ENCODE peak calls at places on chromosomes 7 and 10, in five cellular contexts. Q is AG20443, I is H9, N is gastrocnemius medialis, J is iris pigment epithelial cell. V is an unnamed sample.

GRCh38 chr10:22681783-22682183 is 32.6 kb downstream of the PIP4K2A start:
- DNase-seq in Q (peak), N (no peak), I (no peak), J (peak), V (peak)

GRCh38 chr10:61781969-61782403 is 119.3 kb downstream of the CABCOCO1 start:
- DNase-seq in J (no peak), I (no peak), Q (no peak), N (no peak), V (peak)

GRCh38 chr7:30001953-30002352 is 12.4 kb upstream of the SCRN1 start:
- DNase-seq in Q (no peak), J (no peak), I (no peak), N (no peak), V (no peak)

GRCh38 chr10:21507066-21507669 is 18.3 kb downstream of the SKIDA1 start:
- DNase-seq in N (no peak), I (no peak), Q (no peak), J (no peak), V (no peak)

GRCh38 chr10:9222917-9223316 is 1168.4 kb downstream of the GATA3 start:
- DNase-seq in N (no peak), Q (peak), I (no peak), J (peak), V (peak)

GRCh38 chr10:93947055-93947454 is 46.7 kb upstream of the PLCE1 start:
- DNase-seq in N (peak), I (no peak), J (peak), Q (peak), V (peak)

GRCh38 chr10:16586358-16587138 is 64.9 kb upstream of the C1QL3 start:
- DNase-seq in Q (no peak), N (no peak), I (no peak), J (no peak), V (no peak)

GRCh38 chr10:79446451-79447020 is 1.1 kb upstream of the ZCCHC24 start:
- DNase-seq in Q (peak), N (no peak), I (peak), J (no peak), V (peak)

GRCh38 chr7:119026391-119026790 is 801.9 kb downstream of the ANKRD7 start:
- DNase-seq in J (no peak), I (no peak), N (no peak), Q (no peak), V (no peak)

GRCh38 chr10:120381924-120382323 is 75.1 kb upstream of the PLPP4 start:
- DNase-seq in N (no peak), Q (no peak), J (no peak), I (no peak), V (no peak)

GRCh38 chr10:132915411-132915810 is 27.0 kb downstream of the CFAP46 start:
- DNase-seq in N (no peak), J (no peak), I (no peak), Q (no peak), V (no peak)

GRCh38 chr7:92623544-92623943 is 33.4 kb upstream of the FAM133B start:
- DNase-seq in I (no peak), N (no peak), J (no peak), Q (no peak), V (no peak)

GRCh38 chr10:12235796-12236195 is 39.8 kb downstream of the CDC123 start:
- DNase-seq in J (peak), N (no peak), I (no peak), Q (no peak), V (no peak)

GRCh38 chr7:28409716-28410627 is 2.3 kb upstream of the CREB5 start:
- DNase-seq in N (no peak), I (peak), J (peak), Q (peak), V (peak)

GRCh38 chr10:113733635-113734034 is 17.8 kb upstream of the PLEKHS1 start:
- DNase-seq in N (no peak), J (no peak), Q (no peak), I (no peak), V (no peak)

GRCh38 chr10:123501148-123501547 is 165.0 kb upstream of the GPR26 start:
- DNase-seq in J (no peak), Q (no peak), N (no peak), I (no peak), V (no peak)

GRCh38 chr7:103065666-103066065 is 8.9 kb downstream of the FBXL13 start:
- DNase-seq in I (peak), Q (peak), J (peak), N (no peak), V (peak)

GRCh38 chr7:22348379-22348778 is 8.6 kb downstream of the RAPGEF5 start:
- DNase-seq in I (no peak), J (no peak), Q (no peak), N (no peak), V (peak)

GRCh38 chr7:118304100-118304499 is 79.6 kb downstream of the ANKRD7 start:
- DNase-seq in Q (no peak), N (no peak), I (no peak), J (no peak), V (no peak)

GRCh38 chr7:45601094-45601493 is 26.9 kb downstream of the ADCY1 start:
- DNase-seq in J (no peak), N (no peak), Q (no peak), I (peak), V (no peak)

GRCh38 chr10:127987467-127988380 is 80.8 kb downstream of the PTPRE start:
- DNase-seq in I (no peak), N (no peak), J (no peak), Q (no peak), V (no peak)

GRCh38 chr7:33904680-33905388 is 505 bp upstream of the BMPER start:
- DNase-seq in Q (peak), I (peak), N (no peak), J (peak), V (peak)

GRCh38 chr7:2810682-2811471 is 33.2 kb downstream of the GNA12 start:
- DNase-seq in I (no peak), Q (no peak), N (no peak), J (no peak), V (no peak)

GRCh38 chr7:127629268-127629854 is 11.4 kb upstream of the PAX4 start:
- DNase-seq in Q (peak), I (peak), N (no peak), J (no peak), V (no peak)

GRCh38 chr7:129665013-129665401 is 53.5 kb downstream of the NRF1 start:
- DNase-seq in Q (peak), I (peak), N (no peak), J (peak), V (peak)

GRCh38 chr10:34866848-34867247 is 51.8 kb upstream of the PARD3 start:
- DNase-seq in N (no peak), J (no peak), I (peak), Q (no peak), V (no peak)

V was measured in GM23248.